ENCODE peak calls at places on chromosomes 16 and 17, in four cellular contexts. U is suprapubic skin, Y is right lobe of liver, H is A549. A is an unnamed sample. For H3K4me1, the result is how much of the 10 kb centered on the place peaks cover.

GRCh38 chr17:5110816-5111215 is 862 bp downstream of the ZNF232 start:
- DNase-seq in U (peak), Y (no peak), H (no peak), A (no peak)

GRCh38 chr16:546909-547770 is 13.1 kb upstream of the PRR35 start:
- DNase-seq in U (no peak), H (peak), Y (peak), A (peak)

GRCh38 chr17:44253021-44253420 is 14.9 kb downstream of the SLC4A1 start:
- DNase-seq in U (no peak), Y (no peak), H (no peak), A (no peak)

GRCh38 chr16:2960183-2961010 is 3.7 kb upstream of the KREMEN2 start:
- DNase-seq in U (no peak), H (no peak), Y (no peak), A (no peak)

GRCh38 chr16:84610385-84610784 is 7.5 kb downstream of the COTL1 start:
- DNase-seq in H (peak), U (no peak), Y (no peak), A (no peak)

GRCh38 chr17:61015966-61016365 is 338.3 kb downstream of the BCAS3 start:
- DNase-seq in Y (no peak), U (no peak), H (no peak), A (no peak)

GRCh38 chr16:16881771-16882170 is 502.8 kb downstream of the NPIPA7 start:
- DNase-seq in U (no peak), H (no peak), Y (no peak), A (no peak)

GRCh38 chr17:77456951-77457548 is 316.3 kb downstream of the SEC14L1 start:
- DNase-seq in Y (no peak), U (no peak), H (no peak), A (no peak)

GRCh38 chr16:55000595-55000994 is 69.9 kb downstream of the IRX5 start:
- DNase-seq in U (no peak), H (peak), Y (no peak), A (no peak)

GRCh38 chr16:66295191-66295590 is 71.3 kb upstream of the CDH5 start:
- DNase-seq in U (no peak), Y (no peak), H (no peak), A (no peak)

GRCh38 chr16:78444-79145 is 570 bp downstream of the MPG start:
- DNase-seq in H (no peak), U (no peak), Y (no peak), A (no peak)

GRCh38 chr16:841455-842060 is 41.0 kb upstream of the GNG13 start:
- DNase-seq in U (no peak), H (no peak), Y (no peak), A (no peak)

GRCh38 chr17:21345236-21345635 is 30.9 kb upstream of the KCNJ12 start:
- DNase-seq in Y (no peak), H (no peak), U (no peak), A (peak)

GRCh38 chr17:40551091-40551873 is 14.0 kb downstream of the CCR7 start:
- DNase-seq in Y (peak), H (peak), U (peak), A (peak)

GRCh38 chr16:17269434-17269833 is 201.3 kb downstream of the XYLT1 start:
- DNase-seq in H (no peak), Y (no peak), U (no peak), A (no peak)

GRCh38 chr17:14152726-14153125 is 83.4 kb downstream of the COX10 start:
- DNase-seq in U (no peak), H (no peak), Y (no peak), A (peak)

GRCh38 chr17:42979511-42980273 is at the start of gene PTGES3L:
- DNase-seq in U (no peak), Y (no peak), H (peak), A (peak)

GRCh38 chr16:52068447-52069074 is 478.4 kb downstream of the TOX3 start:
- DNase-seq in H (peak), Y (peak), U (no peak), A (no peak)

GRCh38 chr16:4313563-4314531 is 2.0 kb upstream of the GLIS2 start:
- DNase-seq in Y (peak), H (peak), U (no peak), A (peak)

GRCh38 chr17:77315010-77315409 is 174.2 kb downstream of the SEC14L1 start:
- DNase-seq in U (peak), Y (no peak), H (no peak), A (no peak)

GRCh38 chr17:34637041-34637547 is 57.7 kb downstream of the TMEM132E start:
- DNase-seq in H (no peak), U (no peak), Y (no peak), A (no peak)

GRCh38 chr16:85539084-85539483 is 74.0 kb upstream of the GSE1 start:
- DNase-seq in H (no peak), Y (no peak), U (no peak), A (no peak)

GRCh38 chr17:45432405-45433113 is at the start of gene ARHGAP27:
- DNase-seq in U (peak), Y (peak), H (no peak), A (peak)

GRCh38 chr16:86580798-86581185 is 2.4 kb downstream of the FOXL1 start:
- DNase-seq in H (no peak), Y (no peak), U (no peak), A (no peak)

GRCh38 chr17:76272541-76273434 is 7.6 kb downstream of the UBALD2 start:
- DNase-seq in U (no peak), H (no peak), Y (no peak), A (no peak)

GRCh38 chr17:42685831-42686230 is 3.5 kb downstream of the CNTNAP1 start:
- DNase-seq in Y (no peak), U (no peak), H (no peak), A (no peak)

GRCh38 chr16:873889-874288 is 73.4 kb upstream of the GNG13 start:
- DNase-seq in H (no peak), Y (peak), U (no peak), A (peak)

GRCh38 chr16:66248096-66248495 is 118.4 kb upstream of the CDH5 start:
- DNase-seq in U (peak), H (no peak), Y (no peak), A (peak)

GRCh38 chr17:3798273-3799180 is 2.5 kb downstream of the ITGAE start:
- DNase-seq in H (no peak), U (no peak), Y (peak), A (peak)

GRCh38 chr17:12744298-12744697 is 45.0 kb upstream of the ARHGAP44 start:
- DNase-seq in U (no peak), H (no peak), Y (no peak), A (no peak)

GRCh38 chr17:32222621-32223020 is 43.0 kb upstream of the RHBDL3 start:
- DNase-seq in U (no peak), Y (no peak), H (peak), A (no peak)

GRCh38 chr16:23691483-23692189 is 12.9 kb downstream of the PLK1 start:
- DNase-seq in H (peak), Y (no peak), U (no peak), A (peak)

GRCh38 chr16:27483624-27484023 is 66.1 kb downstream of the GTF3C1 start:
- DNase-seq in U (no peak), Y (no peak), H (no peak), A (peak)

GRCh38 chr16:683396-684066 is 603 bp downstream of the JMJD8 start:
- DNase-seq in U (peak), H (peak), Y (no peak), A (no peak)

DNA sequence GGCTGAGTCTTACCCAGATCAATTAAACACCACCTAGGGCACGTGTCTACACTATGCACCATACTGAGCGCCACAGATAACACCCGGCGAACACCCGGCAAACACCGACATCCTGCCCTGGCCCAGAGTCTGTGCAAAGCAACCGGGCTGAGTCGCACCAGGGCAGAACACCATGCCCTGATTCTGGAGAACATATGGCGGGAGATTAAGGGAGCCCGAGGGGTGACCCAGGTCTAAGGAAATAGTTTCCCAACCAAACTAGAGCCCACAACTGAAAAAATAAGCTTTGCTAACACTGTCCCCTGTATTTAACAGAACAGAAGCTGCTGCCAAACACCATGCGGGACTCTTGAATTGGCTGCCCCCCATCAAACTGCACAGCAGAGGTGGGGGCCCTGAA is 22.1 kb downstream of the MYO18A start:
- DNase-seq in H (no peak), Y (no peak), U (no peak), A (no peak)
- H3K4me1 ChIP-seq in H (half or more), Y (half or more), U (half or more), A (under half)

GRCh38 chr17:64387545-64388171 is 3.0 kb downstream of the PECAM1 start:
- DNase-seq in Y (peak), U (no peak), H (no peak), A (no peak)

GRCh38 chr17:64384253-64385186 is 6.1 kb downstream of the PECAM1 start:
- DNase-seq in Y (no peak), H (peak), U (no peak), A (no peak)

GRCh38 chr17:64386412-64387144 is 4.1 kb downstream of the PECAM1 start:
- DNase-seq in Y (no peak), U (no peak), H (no peak), A (no peak)

GRCh38 chr17:64387145-64387473 is 3.6 kb downstream of the PECAM1 start:
- DNase-seq in U (no peak), H (no peak), Y (no peak), A (peak)

DNA sequence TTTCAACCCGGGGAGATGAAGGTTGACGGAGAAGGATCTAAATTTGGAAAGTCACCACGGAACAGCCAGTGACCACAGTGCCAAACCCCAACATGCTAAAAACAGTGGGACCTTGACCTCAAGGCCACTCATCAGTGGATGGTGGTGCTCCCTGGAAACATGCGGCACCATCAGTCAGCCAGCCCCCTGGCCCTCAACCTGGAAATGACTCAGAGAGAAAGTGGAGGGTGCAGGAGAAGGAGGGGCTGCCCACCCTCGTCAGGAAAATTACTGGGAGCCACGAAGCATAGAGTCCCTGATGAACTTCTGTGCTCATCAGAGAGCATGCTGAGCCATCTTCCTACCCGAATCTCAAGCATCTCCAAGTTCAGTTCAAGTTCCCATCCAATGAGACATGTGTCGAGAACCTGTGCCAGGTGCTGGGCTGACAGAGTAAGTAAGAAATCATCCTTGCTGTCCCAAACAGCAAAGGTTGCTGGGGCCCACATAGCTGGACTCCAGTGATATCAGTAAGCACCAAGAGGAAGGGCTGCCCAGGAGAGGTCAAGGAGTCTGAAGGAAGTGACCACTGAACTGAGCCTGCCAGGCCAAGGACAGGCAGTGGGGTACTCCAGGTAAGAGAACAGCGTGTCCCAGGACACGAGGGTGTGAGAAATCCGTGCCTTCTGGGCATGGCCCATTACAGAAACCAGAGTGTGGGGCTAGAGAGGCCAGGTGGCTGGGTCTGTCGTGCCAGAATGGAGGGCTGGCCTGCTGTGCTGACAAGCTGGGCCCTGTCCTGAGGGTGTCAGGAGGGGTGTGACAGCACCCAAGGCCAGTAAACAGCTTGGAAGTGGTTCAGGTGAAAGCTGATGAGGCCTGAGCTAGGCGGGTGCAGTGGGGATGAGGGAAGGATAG is 5.2 kb downstream of the PECAM1 start:
- DNase-seq in Y (peak), U (peak), H (peak), A (peak)
- H3K4me3 ChIP-seq in Y (no peak), U (no peak), H (no peak), A (no peak)

GRCh38 chr16:29775742-29776408 is 2.2 kb upstream of the ZG16 start:
- DNase-seq in Y (no peak), U (no peak), H (no peak), A (no peak)

GRCh38 chr16:29784157-29784556 is 6.1 kb downstream of the ZG16 start:
- DNase-seq in Y (no peak), U (no peak), H (no peak), A (no peak)

GRCh38 chr16:29777576-29778360 is at the start of gene ZG16:
- DNase-seq in H (no peak), U (no peak), Y (no peak), A (no peak)

GRCh38 chr16:29774730-29775129 is 3.3 kb upstream of the ZG16 start:
- DNase-seq in Y (no peak), U (no peak), H (no peak), A (no peak)

GRCh38 chr16:29779474-29779873 is 1.4 kb downstream of the ZG16 start:
- DNase-seq in Y (no peak), U (no peak), H (peak), A (no peak)
- H3K4me1 ChIP-seq in Y (under half), U (under half), H (under half), A (under half)

DNA sequence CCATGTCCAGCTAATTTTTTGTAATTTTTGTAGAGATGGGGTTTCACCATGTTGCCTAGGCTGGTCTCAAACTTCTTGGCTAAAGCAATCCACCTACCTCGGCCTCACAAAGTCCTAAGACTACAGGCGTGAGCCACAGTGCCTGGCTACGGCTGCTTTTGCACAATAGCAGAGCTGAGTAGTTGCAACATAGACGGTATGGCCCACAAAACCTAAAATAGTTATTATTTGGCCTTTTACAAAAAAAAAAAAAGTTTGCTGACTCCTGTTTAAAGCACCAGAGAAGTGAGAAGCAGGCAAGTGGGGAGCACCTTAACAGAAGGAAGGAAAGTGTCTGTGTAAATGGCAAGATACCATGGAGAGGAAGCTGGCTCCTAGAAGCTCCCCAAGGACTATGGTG is 5.3 kb upstream of the HSF5 start:
- DNase-seq in Y (no peak), H (no peak), U (no peak), A (no peak)
- H3K4me3 ChIP-seq in Y (no peak), H (no peak), U (no peak), A (no peak)

GRCh38 chr16:31476305-31477219 is 4.6 kb downstream of the TGFB1I1 start:
- DNase-seq in H (no peak), Y (peak), U (peak), A (peak)
- H3K4me1 ChIP-seq in H (under half), Y (under half), U (half or more), A (under half)

GRCh38 chr17:38620551-38621277 is 15.0 kb upstream of the SRCIN1 start:
- DNase-seq in Y (no peak), H (no peak), U (peak), A (peak)

GRCh38 chr17:38627957-38628356 is 22.2 kb upstream of the SRCIN1 start:
- DNase-seq in H (no peak), U (no peak), Y (no peak), A (peak)

GRCh38 chr17:38621538-38621937 is 15.8 kb upstream of the SRCIN1 start:
- DNase-seq in Y (no peak), H (no peak), U (no peak), A (no peak)

GRCh38 chr17:38628441-38628840 is 22.7 kb upstream of the SRCIN1 start:
- DNase-seq in H (peak), U (no peak), Y (no peak), A (peak)

GRCh38 chr17:38625482-38625881 is 19.7 kb upstream of the SRCIN1 start:
- DNase-seq in U (no peak), Y (no peak), H (no peak), A (no peak)
- H3K4me3 ChIP-seq in U (no peak), Y (no peak), H (no peak), A (no peak)

A was measured in aorta.